ENCODE peak calls at places on chromosomes 2 and 18, in nine cellular contexts. One of them, this sample, is unnamed.

GRCh38 chr2:21910832-21911507 is 787.2 kb downstream of the TDRD15 start:
- DNase-seq in BE2C: no peak
- DNase-seq in amygdala: no peak
- DNase-seq in NCI-H1417: no peak
- DNase-seq in heart right ventricle: no peak
- DNase-seq in erythroblast: no peak
- DNase-seq in prostate gland: no peak
- DNase-seq in GM12891: no peak
- DNase-seq in naive thymus-derived CD8-positive, alpha-beta T cell: no peak
- DNase-seq in this sample: no peak

GRCh38 chr2:230793573-230794359 is 71.0 kb upstream of the ITM2C start:
- DNase-seq in heart right ventricle: peak
- DNase-seq in erythroblast: no peak
- DNase-seq in amygdala: no peak
- DNase-seq in naive thymus-derived CD8-positive, alpha-beta T cell: peak
- DNase-seq in GM12891: no peak
- DNase-seq in prostate gland: peak
- DNase-seq in BE2C: no peak
- DNase-seq in NCI-H1417: no peak
- DNase-seq in this sample: no peak

GRCh38 chr18:34697891-34698290 is 12.2 kb upstream of the DTNA start:
- DNase-seq in amygdala: no peak
- DNase-seq in BE2C: no peak
- DNase-seq in heart right ventricle: no peak
- DNase-seq in GM12891: no peak
- DNase-seq in NCI-H1417: peak
- DNase-seq in erythroblast: no peak
- DNase-seq in prostate gland: no peak
- DNase-seq in naive thymus-derived CD8-positive, alpha-beta T cell: no peak
- DNase-seq in this sample: no peak

GRCh38 chr2:1671916-1672315 is 72.4 kb downstream of the PXDN start:
- DNase-seq in BE2C: no peak
- DNase-seq in erythroblast: no peak
- DNase-seq in NCI-H1417: no peak
- DNase-seq in naive thymus-derived CD8-positive, alpha-beta T cell: no peak
- DNase-seq in prostate gland: no peak
- DNase-seq in GM12891: no peak
- DNase-seq in amygdala: no peak
- DNase-seq in heart right ventricle: no peak
- DNase-seq in this sample: no peak

GRCh38 chr2:232516556-232516955 is 3.6 kb upstream of the PRSS56 start:
- DNase-seq in heart right ventricle: no peak
- DNase-seq in BE2C: no peak
- DNase-seq in NCI-H1417: no peak
- DNase-seq in prostate gland: no peak
- DNase-seq in naive thymus-derived CD8-positive, alpha-beta T cell: no peak
- DNase-seq in GM12891: no peak
- DNase-seq in erythroblast: no peak
- DNase-seq in amygdala: no peak
- DNase-seq in this sample: no peak

GRCh38 chr2:46116616-46117015 is 180.6 kb upstream of the EPAS1 start:
- DNase-seq in prostate gland: no peak
- DNase-seq in erythroblast: no peak
- DNase-seq in GM12891: no peak
- DNase-seq in BE2C: no peak
- DNase-seq in amygdala: no peak
- DNase-seq in NCI-H1417: no peak
- DNase-seq in heart right ventricle: no peak
- DNase-seq in naive thymus-derived CD8-positive, alpha-beta T cell: no peak
- DNase-seq in this sample: no peak

GRCh38 chr2:144354953-144355352 is 165.0 kb downstream of the ZEB2 start:
- DNase-seq in BE2C: no peak
- DNase-seq in erythroblast: peak
- DNase-seq in naive thymus-derived CD8-positive, alpha-beta T cell: no peak
- DNase-seq in GM12891: no peak
- DNase-seq in prostate gland: no peak
- DNase-seq in heart right ventricle: no peak
- DNase-seq in amygdala: no peak
- DNase-seq in NCI-H1417: no peak
- DNase-seq in this sample: no peak

GRCh38 chr2:127049927-127050802 is 56.8 kb downstream of the BIN1 start:
- DNase-seq in BE2C: peak
- DNase-seq in naive thymus-derived CD8-positive, alpha-beta T cell: peak
- DNase-seq in erythroblast: peak
- DNase-seq in GM12891: peak
- DNase-seq in amygdala: no peak
- DNase-seq in heart right ventricle: peak
- DNase-seq in prostate gland: no peak
- DNase-seq in NCI-H1417: peak
- DNase-seq in this sample: peak

GRCh38 chr2:172969171-172969570 is 106.5 kb upstream of the MAP3K20 start:
- DNase-seq in erythroblast: no peak
- DNase-seq in prostate gland: no peak
- DNase-seq in BE2C: no peak
- DNase-seq in amygdala: no peak
- DNase-seq in GM12891: no peak
- DNase-seq in naive thymus-derived CD8-positive, alpha-beta T cell: no peak
- DNase-seq in NCI-H1417: no peak
- DNase-seq in heart right ventricle: no peak
- DNase-seq in this sample: no peak

GRCh38 chr2:178756343-178756742 is 50.9 kb downstream of the TTN start:
- DNase-seq in prostate gland: no peak
- DNase-seq in amygdala: no peak
- DNase-seq in GM12891: no peak
- DNase-seq in NCI-H1417: no peak
- DNase-seq in heart right ventricle: no peak
- DNase-seq in erythroblast: no peak
- DNase-seq in BE2C: no peak
- DNase-seq in naive thymus-derived CD8-positive, alpha-beta T cell: no peak
- DNase-seq in this sample: no peak

GRCh38 chr18:48868468-48869466 is 82.0 kb downstream of the SMAD7 start:
- DNase-seq in erythroblast: no peak
- DNase-seq in NCI-H1417: peak
- DNase-seq in naive thymus-derived CD8-positive, alpha-beta T cell: no peak
- DNase-seq in GM12891: peak
- DNase-seq in prostate gland: no peak
- DNase-seq in heart right ventricle: no peak
- DNase-seq in amygdala: no peak
- DNase-seq in BE2C: no peak
- DNase-seq in this sample: peak

GRCh38 chr2:127085260-127085666 is 21.7 kb downstream of the BIN1 start:
- DNase-seq in GM12891: no peak
- DNase-seq in naive thymus-derived CD8-positive, alpha-beta T cell: no peak
- DNase-seq in prostate gland: no peak
- DNase-seq in heart right ventricle: no peak
- DNase-seq in amygdala: no peak
- DNase-seq in NCI-H1417: no peak
- DNase-seq in erythroblast: no peak
- DNase-seq in BE2C: no peak
- DNase-seq in this sample: peak

GRCh38 chr2:190099890-190100289 is 37.4 kb upstream of the MSTN start:
- DNase-seq in amygdala: no peak
- DNase-seq in erythroblast: no peak
- DNase-seq in NCI-H1417: no peak
- DNase-seq in heart right ventricle: no peak
- DNase-seq in GM12891: no peak
- DNase-seq in prostate gland: no peak
- DNase-seq in naive thymus-derived CD8-positive, alpha-beta T cell: no peak
- DNase-seq in BE2C: no peak
- DNase-seq in this sample: no peak

GRCh38 chr2:72780483-72780882 is 45.4 kb downstream of the EXOC6B start:
- DNase-seq in erythroblast: peak
- DNase-seq in heart right ventricle: no peak
- DNase-seq in BE2C: no peak
- DNase-seq in naive thymus-derived CD8-positive, alpha-beta T cell: no peak
- DNase-seq in prostate gland: no peak
- DNase-seq in NCI-H1417: peak
- DNase-seq in GM12891: no peak
- DNase-seq in amygdala: no peak
- DNase-seq in this sample: no peak

GRCh38 chr2:203510256-203510940 is 24.7 kb downstream of the RAPH1 start:
- DNase-seq in naive thymus-derived CD8-positive, alpha-beta T cell: no peak
- DNase-seq in erythroblast: no peak
- DNase-seq in GM12891: no peak
- DNase-seq in amygdala: no peak
- DNase-seq in NCI-H1417: no peak
- DNase-seq in BE2C: no peak
- DNase-seq in prostate gland: no peak
- DNase-seq in heart right ventricle: no peak
- DNase-seq in this sample: no peak

GRCh38 chr2:62333961-62334360 is 138.0 kb downstream of the B3GNT2 start:
- DNase-seq in BE2C: peak
- DNase-seq in NCI-H1417: peak
- DNase-seq in erythroblast: peak
- DNase-seq in naive thymus-derived CD8-positive, alpha-beta T cell: no peak
- DNase-seq in prostate gland: no peak
- DNase-seq in heart right ventricle: no peak
- DNase-seq in GM12891: no peak
- DNase-seq in amygdala: no peak
- DNase-seq in this sample: no peak

GRCh38 chr2:73939419-73939818 is 12.7 kb downstream of the DGUOK start:
- DNase-seq in amygdala: no peak
- DNase-seq in NCI-H1417: no peak
- DNase-seq in GM12891: no peak
- DNase-seq in prostate gland: peak
- DNase-seq in naive thymus-derived CD8-positive, alpha-beta T cell: peak
- DNase-seq in BE2C: no peak
- DNase-seq in heart right ventricle: no peak
- DNase-seq in erythroblast: peak
- DNase-seq in this sample: no peak

GRCh38 chr2:150621800-150622199 is 134.3 kb upstream of the RND3 start:
- DNase-seq in heart right ventricle: no peak
- DNase-seq in erythroblast: no peak
- DNase-seq in prostate gland: no peak
- DNase-seq in NCI-H1417: no peak
- DNase-seq in BE2C: no peak
- DNase-seq in amygdala: no peak
- DNase-seq in GM12891: no peak
- DNase-seq in naive thymus-derived CD8-positive, alpha-beta T cell: no peak
- DNase-seq in this sample: no peak

GRCh38 chr2:230383453-230383852 is 32.5 kb upstream of the SP100 start:
- DNase-seq in amygdala: no peak
- DNase-seq in BE2C: no peak
- DNase-seq in GM12891: no peak
- DNase-seq in naive thymus-derived CD8-positive, alpha-beta T cell: no peak
- DNase-seq in prostate gland: no peak
- DNase-seq in heart right ventricle: no peak
- DNase-seq in erythroblast: no peak
- DNase-seq in NCI-H1417: no peak
- DNase-seq in this sample: no peak

GRCh38 chr18:44927127-44927849 is 246.6 kb downstream of the SETBP1 start:
- DNase-seq in erythroblast: no peak
- DNase-seq in amygdala: no peak
- DNase-seq in naive thymus-derived CD8-positive, alpha-beta T cell: no peak
- DNase-seq in NCI-H1417: peak
- DNase-seq in prostate gland: no peak
- DNase-seq in BE2C: no peak
- DNase-seq in heart right ventricle: no peak
- DNase-seq in GM12891: no peak
- DNase-seq in this sample: no peak

GRCh38 chr2:285506-285905 is 2.4 kb downstream of the ALKAL2 start:
- DNase-seq in heart right ventricle: no peak
- DNase-seq in naive thymus-derived CD8-positive, alpha-beta T cell: no peak
- DNase-seq in BE2C: no peak
- DNase-seq in prostate gland: no peak
- DNase-seq in GM12891: no peak
- DNase-seq in erythroblast: no peak
- DNase-seq in NCI-H1417: no peak
- DNase-seq in amygdala: no peak
- DNase-seq in this sample: no peak

GRCh38 chr2:217937446-217937845 is 65.3 kb downstream of the TNS1 start:
- DNase-seq in NCI-H1417: no peak
- DNase-seq in BE2C: no peak
- DNase-seq in erythroblast: no peak
- DNase-seq in naive thymus-derived CD8-positive, alpha-beta T cell: no peak
- DNase-seq in prostate gland: no peak
- DNase-seq in heart right ventricle: peak
- DNase-seq in GM12891: no peak
- DNase-seq in amygdala: no peak
- DNase-seq in this sample: no peak

GRCh38 chr2:13652531-13653313 is 936.0 kb downstream of the TRIB2 start:
- DNase-seq in heart right ventricle: no peak
- DNase-seq in naive thymus-derived CD8-positive, alpha-beta T cell: no peak
- DNase-seq in BE2C: peak
- DNase-seq in NCI-H1417: peak
- DNase-seq in erythroblast: no peak
- DNase-seq in GM12891: no peak
- DNase-seq in prostate gland: no peak
- DNase-seq in amygdala: no peak
- DNase-seq in this sample: no peak

GRCh38 chr2:1727796-1728474 is 16.4 kb downstream of the PXDN start:
- DNase-seq in amygdala: no peak
- DNase-seq in NCI-H1417: no peak
- DNase-seq in naive thymus-derived CD8-positive, alpha-beta T cell: no peak
- DNase-seq in BE2C: no peak
- DNase-seq in heart right ventricle: no peak
- DNase-seq in erythroblast: no peak
- DNase-seq in prostate gland: no peak
- DNase-seq in GM12891: no peak
- DNase-seq in this sample: no peak

GRCh38 chr2:85536479-85536878 is 2.5 kb upstream of the MAT2A start:
- DNase-seq in amygdala: no peak
- DNase-seq in BE2C: peak
- DNase-seq in heart right ventricle: no peak
- DNase-seq in erythroblast: no peak
- DNase-seq in naive thymus-derived CD8-positive, alpha-beta T cell: no peak
- DNase-seq in GM12891: no peak
- DNase-seq in prostate gland: no peak
- DNase-seq in NCI-H1417: no peak
- DNase-seq in this sample: no peak

GRCh38 chr2:172308253-172308935 is 119.0 kb upstream of the ITGA6 start:
- DNase-seq in naive thymus-derived CD8-positive, alpha-beta T cell: no peak
- DNase-seq in heart right ventricle: no peak
- DNase-seq in amygdala: no peak
- DNase-seq in BE2C: no peak
- DNase-seq in prostate gland: peak
- DNase-seq in GM12891: no peak
- DNase-seq in erythroblast: no peak
- DNase-seq in NCI-H1417: peak
- DNase-seq in this sample: no peak

GRCh38 chr2:34549710-34550345 is 950.7 kb upstream of the FAM98A start:
- DNase-seq in BE2C: no peak
- DNase-seq in NCI-H1417: no peak
- DNase-seq in erythroblast: no peak
- DNase-seq in GM12891: no peak
- DNase-seq in amygdala: no peak
- DNase-seq in naive thymus-derived CD8-positive, alpha-beta T cell: no peak
- DNase-seq in heart right ventricle: no peak
- DNase-seq in prostate gland: no peak
- DNase-seq in this sample: no peak